ENCODE peak calls at places on chromosomes 1 and 21, in four cellular contexts. O, H, A and I are unnamed samples.

GRCh38 chr1:165468850-165469249 is 23.9 kb upstream of the RXRG start:
- DNase-seq in O (no peak), H (no peak), A (no peak), I (no peak)

GRCh38 chr21:31354604-31355443 is 10.8 kb upstream of the TIAM1 start:
- DNase-seq in O (no peak), H (peak), A (peak), I (peak)

GRCh38 chr1:88800382-88801051 is 90.8 kb downstream of the GTF2B start:
- DNase-seq in O (no peak), H (peak), A (peak), I (peak)

GRCh38 chr1:3585940-3586568 is 25.3 kb downstream of the MEGF6 start:
- DNase-seq in O (no peak), H (no peak), A (no peak), I (no peak)

GRCh38 chr1:26015358-26015757 is 6.2 kb upstream of the EXTL1 start:
- DNase-seq in O (no peak), H (no peak), A (peak), I (no peak)

GRCh38 chr1:81801834-81802531 is 1.2 kb downstream of the ADGRL2 start:
- DNase-seq in O (peak), H (no peak), A (peak), I (peak)

GRCh38 chr1:174892016-174892415 is 107.7 kb upstream of the CACYBP start:
- DNase-seq in O (no peak), H (no peak), A (no peak), I (no peak)

GRCh38 chr1:1144122-1144842 is 28.4 kb upstream of the C1orf159 start:
- DNase-seq in O (no peak), H (peak), A (no peak), I (no peak)

GRCh38 chr1:119964673-119965363 is 68.5 kb upstream of the ADAM30 start:
- DNase-seq in O (no peak), H (no peak), A (peak), I (no peak)

GRCh38 chr1:234719454-234720258 is 109.7 kb upstream of the IRF2BP2 start:
- DNase-seq in O (no peak), H (no peak), A (no peak), I (no peak)

GRCh38 chr1:160550572-160551034 is 27.5 kb upstream of the SLAMF6 start:
- DNase-seq in O (no peak), H (no peak), A (no peak), I (no peak)

GRCh38 chr1:108719654-108720435 is 7.1 kb downstream of the FNDC7 start:
- DNase-seq in O (no peak), H (peak), A (peak), I (peak)

GRCh38 chr1:224380003-224380402 is 23.3 kb downstream of the CNIH4 start:
- DNase-seq in O (no peak), H (no peak), A (no peak), I (no peak)

GRCh38 chr1:229941160-229941559 is 125.9 kb upstream of the GALNT2 start:
- DNase-seq in O (no peak), H (no peak), A (no peak), I (no peak)

GRCh38 chr1:206909167-206909882 is 12.1 kb downstream of the IL24 start:
- DNase-seq in O (peak), H (peak), A (peak), I (peak)

GRCh38 chr1:85494074-85494956 is 29.4 kb upstream of the DDAH1 start:
- DNase-seq in O (no peak), H (no peak), A (no peak), I (no peak)

GRCh38 chr1:213564215-213564659 is 423.5 kb upstream of the PROX1 start:
- DNase-seq in O (peak), H (peak), A (no peak), I (peak)

GRCh38 chr1:236774926-236775325 is 20.2 kb upstream of the MTR start:
- DNase-seq in O (no peak), H (peak), A (peak), I (no peak)

GRCh38 chr1:152347116-152347728 is 12.6 kb downstream of the FLG2 start:
- DNase-seq in O (peak), H (peak), A (peak), I (peak)

GRCh38 chr1:29967261-29967660 is 730.9 kb downstream of the PTPRU start:
- DNase-seq in O (no peak), H (no peak), A (no peak), I (no peak)